ENCODE peak calls at places on chromosomes 12 and 14, in seven cellular contexts. One of them, this sample, is unnamed.
A peak's percentile ranks its signal among the peaks of the same experiment; 100 is the strongest.

GRCh38 chr14:45715946-45716345 is 462.9 kb upstream of the MIS18BP1 start:
- DNase-seq in spleen: no peak
- DNase-seq in esophagus squamous epithelium: no peak
- DNase-seq in effector memory CD4-positive, alpha-beta T cell: no peak
- DNase-seq in CD4-positive, alpha-beta memory T cell: no peak
- DNase-seq in OCI-LY7: no peak
- DNase-seq in Panc1: no peak
- DNase-seq in this sample: peak; percentile 26

GRCh38 chr12:7989827-7990491 is 42.6 kb upstream of the FOXJ2 start:
- DNase-seq in Panc1: no peak
- DNase-seq in OCI-LY7: no peak
- DNase-seq in spleen: peak; percentile 91
- DNase-seq in esophagus squamous epithelium: peak; percentile 16
- DNase-seq in CD4-positive, alpha-beta memory T cell: peak; percentile 67
- DNase-seq in effector memory CD4-positive, alpha-beta T cell: peak; percentile 34
- DNase-seq in this sample: no peak

GRCh38 chr14:60356921-60357550 is 108.0 kb downstream of the PPM1A start:
- DNase-seq in Panc1: no peak
- DNase-seq in esophagus squamous epithelium: no peak
- DNase-seq in OCI-LY7: no peak
- DNase-seq in CD4-positive, alpha-beta memory T cell: no peak
- DNase-seq in effector memory CD4-positive, alpha-beta T cell: no peak
- DNase-seq in spleen: no peak
- DNase-seq in this sample: no peak

GRCh38 chr12:119208626-119209061 is 29.9 kb downstream of the HSPB8 start:
- DNase-seq in OCI-LY7: no peak
- DNase-seq in esophagus squamous epithelium: no peak
- DNase-seq in spleen: no peak
- DNase-seq in Panc1: no peak
- DNase-seq in CD4-positive, alpha-beta memory T cell: no peak
- DNase-seq in effector memory CD4-positive, alpha-beta T cell: no peak
- DNase-seq in this sample: peak; percentile 87

GRCh38 chr12:74293689-74294131 is 243.9 kb upstream of the ATXN7L3B start:
- DNase-seq in CD4-positive, alpha-beta memory T cell: no peak
- DNase-seq in OCI-LY7: no peak
- DNase-seq in esophagus squamous epithelium: no peak
- DNase-seq in Panc1: no peak
- DNase-seq in spleen: peak; percentile 53
- DNase-seq in effector memory CD4-positive, alpha-beta T cell: no peak
- DNase-seq in this sample: no peak

GRCh38 chr14:97408937-97409860 is 612.0 kb downstream of the VRK1 start:
- DNase-seq in spleen: no peak
- DNase-seq in effector memory CD4-positive, alpha-beta T cell: no peak
- DNase-seq in OCI-LY7: no peak
- DNase-seq in Panc1: no peak
- DNase-seq in esophagus squamous epithelium: no peak
- DNase-seq in CD4-positive, alpha-beta memory T cell: peak; percentile 34
- DNase-seq in this sample: no peak

GRCh38 chr14:63672417-63673180 is 30.9 kb upstream of the WDR89 start:
- DNase-seq in esophagus squamous epithelium: no peak
- DNase-seq in CD4-positive, alpha-beta memory T cell: no peak
- DNase-seq in effector memory CD4-positive, alpha-beta T cell: no peak
- DNase-seq in spleen: no peak
- DNase-seq in Panc1: no peak
- DNase-seq in OCI-LY7: no peak
- DNase-seq in this sample: peak; percentile 12

GRCh38 chr12:46468159-46468558 is 95.6 kb upstream of the SLC38A2 start:
- DNase-seq in OCI-LY7: no peak
- DNase-seq in CD4-positive, alpha-beta memory T cell: no peak
- DNase-seq in esophagus squamous epithelium: no peak
- DNase-seq in spleen: no peak
- DNase-seq in effector memory CD4-positive, alpha-beta T cell: no peak
- DNase-seq in Panc1: no peak
- DNase-seq in this sample: peak; percentile 76

GRCh38 chr14:99270491-99271287 is 1.3 kb downstream of the BCL11B start:
- DNase-seq in OCI-LY7: no peak
- DNase-seq in CD4-positive, alpha-beta memory T cell: peak; percentile 55
- DNase-seq in effector memory CD4-positive, alpha-beta T cell: no peak
- DNase-seq in esophagus squamous epithelium: no peak
- DNase-seq in spleen: no peak
- DNase-seq in Panc1: no peak
- DNase-seq in this sample: no peak

GRCh38 chr12:6167327-6168280 is 32.6 kb upstream of the CD9 start:
- DNase-seq in OCI-LY7: no peak
- DNase-seq in Panc1: peak; percentile 94
- DNase-seq in CD4-positive, alpha-beta memory T cell: no peak
- DNase-seq in spleen: peak; percentile 74
- DNase-seq in esophagus squamous epithelium: no peak
- DNase-seq in effector memory CD4-positive, alpha-beta T cell: no peak
- DNase-seq in this sample: peak; percentile 96

GRCh38 chr14:81466854-81467253 is 66.7 kb upstream of the STON2 start:
- DNase-seq in spleen: no peak
- DNase-seq in CD4-positive, alpha-beta memory T cell: no peak
- DNase-seq in effector memory CD4-positive, alpha-beta T cell: no peak
- DNase-seq in OCI-LY7: no peak
- DNase-seq in Panc1: no peak
- DNase-seq in esophagus squamous epithelium: no peak
- DNase-seq in this sample: no peak

GRCh38 chr12:57498143-57498524 is 10.3 kb downstream of the MARS1 start:
- DNase-seq in OCI-LY7: no peak
- DNase-seq in esophagus squamous epithelium: no peak
- DNase-seq in effector memory CD4-positive, alpha-beta T cell: no peak
- DNase-seq in CD4-positive, alpha-beta memory T cell: no peak
- DNase-seq in spleen: peak; percentile 41
- DNase-seq in Panc1: no peak
- DNase-seq in this sample: no peak

GRCh38 chr14:51498411-51499227 is 153.1 kb upstream of the FRMD6 start:
- DNase-seq in OCI-LY7: no peak
- DNase-seq in esophagus squamous epithelium: no peak
- DNase-seq in effector memory CD4-positive, alpha-beta T cell: no peak
- DNase-seq in CD4-positive, alpha-beta memory T cell: no peak
- DNase-seq in Panc1: no peak
- DNase-seq in spleen: no peak
- DNase-seq in this sample: no peak

GRCh38 chr12:78143717-78144116 is 313.0 kb downstream of the NAV3 start:
- DNase-seq in Panc1: no peak
- DNase-seq in OCI-LY7: no peak
- DNase-seq in spleen: no peak
- DNase-seq in esophagus squamous epithelium: no peak
- DNase-seq in CD4-positive, alpha-beta memory T cell: no peak
- DNase-seq in effector memory CD4-positive, alpha-beta T cell: no peak
- DNase-seq in this sample: no peak

GRCh38 chr14:22176930-22177329 is 412.1 kb downstream of the DAD1 start:
- DNase-seq in esophagus squamous epithelium: no peak
- DNase-seq in spleen: no peak
- DNase-seq in CD4-positive, alpha-beta memory T cell: no peak
- DNase-seq in Panc1: no peak
- DNase-seq in OCI-LY7: no peak
- DNase-seq in effector memory CD4-positive, alpha-beta T cell: no peak
- DNase-seq in this sample: peak; percentile 44

GRCh38 chr12:107736914-107737313 is 24.0 kb downstream of the PRDM4 start:
- DNase-seq in CD4-positive, alpha-beta memory T cell: no peak
- DNase-seq in Panc1: no peak
- DNase-seq in esophagus squamous epithelium: no peak
- DNase-seq in effector memory CD4-positive, alpha-beta T cell: no peak
- DNase-seq in OCI-LY7: peak; percentile 86
- DNase-seq in spleen: peak; percentile 83
- DNase-seq in this sample: no peak

GRCh38 chr14:57346741-57347140 is 43.6 kb upstream of the NAA30 start:
- DNase-seq in effector memory CD4-positive, alpha-beta T cell: no peak
- DNase-seq in spleen: no peak
- DNase-seq in esophagus squamous epithelium: no peak
- DNase-seq in CD4-positive, alpha-beta memory T cell: no peak
- DNase-seq in Panc1: no peak
- DNase-seq in OCI-LY7: no peak
- DNase-seq in this sample: no peak

GRCh38 chr12:104121001-104121400 is 17.0 kb downstream of the NFYB start:
- DNase-seq in spleen: no peak
- DNase-seq in esophagus squamous epithelium: no peak
- DNase-seq in Panc1: no peak
- DNase-seq in effector memory CD4-positive, alpha-beta T cell: no peak
- DNase-seq in OCI-LY7: no peak
- DNase-seq in CD4-positive, alpha-beta memory T cell: no peak
- DNase-seq in this sample: peak; percentile 69

GRCh38 chr14:31492759-31493498 is 5.1 kb upstream of the GPR33 start:
- DNase-seq in OCI-LY7: peak; percentile 18
- DNase-seq in spleen: no peak
- DNase-seq in effector memory CD4-positive, alpha-beta T cell: no peak
- DNase-seq in CD4-positive, alpha-beta memory T cell: no peak
- DNase-seq in esophagus squamous epithelium: no peak
- DNase-seq in Panc1: no peak
- DNase-seq in this sample: peak; percentile 43

GRCh38 chr14:35687335-35687939 is 121.7 kb downstream of the RALGAPA1 start:
- DNase-seq in spleen: no peak
- DNase-seq in effector memory CD4-positive, alpha-beta T cell: peak; percentile 8
- DNase-seq in OCI-LY7: peak; percentile 69
- DNase-seq in esophagus squamous epithelium: no peak
- DNase-seq in Panc1: peak; percentile 17
- DNase-seq in CD4-positive, alpha-beta memory T cell: peak; percentile 32
- DNase-seq in this sample: peak; percentile 61

DNA sequence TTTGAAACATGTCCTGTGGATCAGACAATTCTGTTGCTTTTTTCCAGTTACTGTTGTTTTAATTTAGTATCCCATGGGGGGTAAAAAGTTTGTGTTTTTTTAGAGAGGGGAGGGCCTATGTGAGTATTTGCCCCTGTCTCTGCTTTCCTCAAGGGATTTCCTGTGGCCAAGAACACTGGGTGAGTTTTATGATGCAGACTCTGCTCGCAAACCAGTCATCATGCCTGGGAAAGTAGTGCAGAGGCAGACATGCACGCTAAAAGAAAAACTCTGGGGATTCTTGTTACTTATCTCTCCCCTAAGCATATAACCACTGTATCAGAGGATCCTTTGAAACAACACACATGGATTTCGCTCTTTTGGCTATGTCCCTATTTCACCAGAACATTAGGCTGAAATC is 1845.7 kb upstream of the SEL1L start:
- DNase-seq in CD4-positive, alpha-beta memory T cell: no peak
- DNase-seq in effector memory CD4-positive, alpha-beta T cell: no peak
- DNase-seq in spleen: no peak
- DNase-seq in Panc1: no peak
- DNase-seq in esophagus squamous epithelium: no peak
- DNase-seq in OCI-LY7: no peak
- DNase-seq in this sample: no peak
- H3K4me3 ChIP-seq in CD4-positive, alpha-beta memory T cell: no peak overlapping the region
- H3K4me3 ChIP-seq in effector memory CD4-positive, alpha-beta T cell: no peak overlapping the region
- H3K4me3 ChIP-seq in spleen: no peak overlapping the region
- H3K4me3 ChIP-seq in Panc1: no peak overlapping the region
- H3K4me3 ChIP-seq in esophagus squamous epithelium: no peak overlapping the region
- H3K4me3 ChIP-seq in OCI-LY7: no peak overlapping the region
- H3K4me3 ChIP-seq in this sample: no peak overlapping the region

GRCh38 chr14:91357272-91357671 is 60.3 kb downstream of the CCDC88C start:
- DNase-seq in esophagus squamous epithelium: no peak
- DNase-seq in OCI-LY7: peak; percentile 27
- DNase-seq in effector memory CD4-positive, alpha-beta T cell: no peak
- DNase-seq in spleen: peak; percentile 41
- DNase-seq in Panc1: no peak
- DNase-seq in CD4-positive, alpha-beta memory T cell: no peak
- DNase-seq in this sample: no peak

GRCh38 chr14:91356218-91356763 is 61.3 kb downstream of the CCDC88C start:
- DNase-seq in effector memory CD4-positive, alpha-beta T cell: no peak
- DNase-seq in esophagus squamous epithelium: no peak
- DNase-seq in OCI-LY7: peak; percentile 87
- DNase-seq in Panc1: no peak
- DNase-seq in spleen: peak; percentile 79
- DNase-seq in CD4-positive, alpha-beta memory T cell: no peak
- DNase-seq in this sample: no peak

GRCh38 chr14:91352696-91353692 is 64.6 kb downstream of the CCDC88C start:
- DNase-seq in spleen: peak; percentile 64
- DNase-seq in esophagus squamous epithelium: no peak
- DNase-seq in Panc1: no peak
- DNase-seq in OCI-LY7: peak; percentile 40
- DNase-seq in effector memory CD4-positive, alpha-beta T cell: no peak
- DNase-seq in CD4-positive, alpha-beta memory T cell: no peak
- DNase-seq in this sample: no peak

GRCh38 chr14:91354221-91354916 is 63.3 kb downstream of the CCDC88C start:
- DNase-seq in esophagus squamous epithelium: no peak
- DNase-seq in OCI-LY7: peak; percentile 52
- DNase-seq in spleen: peak; percentile 43
- DNase-seq in CD4-positive, alpha-beta memory T cell: no peak
- DNase-seq in effector memory CD4-positive, alpha-beta T cell: no peak
- DNase-seq in Panc1: no peak
- DNase-seq in this sample: no peak

GRCh38 chr14:91354979-91355685 is 62.5 kb downstream of the CCDC88C start:
- DNase-seq in CD4-positive, alpha-beta memory T cell: no peak
- DNase-seq in effector memory CD4-positive, alpha-beta T cell: no peak
- DNase-seq in spleen: peak; percentile 79
- DNase-seq in Panc1: no peak
- DNase-seq in esophagus squamous epithelium: no peak
- DNase-seq in OCI-LY7: peak; percentile 78
- DNase-seq in this sample: no peak
- H3K4me3 ChIP-seq in CD4-positive, alpha-beta memory T cell: no peak overlapping the region
- H3K4me3 ChIP-seq in effector memory CD4-positive, alpha-beta T cell: no peak overlapping the region
- H3K4me3 ChIP-seq in spleen: no peak overlapping the region
- H3K4me3 ChIP-seq in Panc1: no peak overlapping the region
- H3K4me3 ChIP-seq in esophagus squamous epithelium: no peak overlapping the region
- H3K4me3 ChIP-seq in OCI-LY7: peak overlapping the region; percentile 67
- H3K4me3 ChIP-seq in this sample: no peak overlapping the region

DNA sequence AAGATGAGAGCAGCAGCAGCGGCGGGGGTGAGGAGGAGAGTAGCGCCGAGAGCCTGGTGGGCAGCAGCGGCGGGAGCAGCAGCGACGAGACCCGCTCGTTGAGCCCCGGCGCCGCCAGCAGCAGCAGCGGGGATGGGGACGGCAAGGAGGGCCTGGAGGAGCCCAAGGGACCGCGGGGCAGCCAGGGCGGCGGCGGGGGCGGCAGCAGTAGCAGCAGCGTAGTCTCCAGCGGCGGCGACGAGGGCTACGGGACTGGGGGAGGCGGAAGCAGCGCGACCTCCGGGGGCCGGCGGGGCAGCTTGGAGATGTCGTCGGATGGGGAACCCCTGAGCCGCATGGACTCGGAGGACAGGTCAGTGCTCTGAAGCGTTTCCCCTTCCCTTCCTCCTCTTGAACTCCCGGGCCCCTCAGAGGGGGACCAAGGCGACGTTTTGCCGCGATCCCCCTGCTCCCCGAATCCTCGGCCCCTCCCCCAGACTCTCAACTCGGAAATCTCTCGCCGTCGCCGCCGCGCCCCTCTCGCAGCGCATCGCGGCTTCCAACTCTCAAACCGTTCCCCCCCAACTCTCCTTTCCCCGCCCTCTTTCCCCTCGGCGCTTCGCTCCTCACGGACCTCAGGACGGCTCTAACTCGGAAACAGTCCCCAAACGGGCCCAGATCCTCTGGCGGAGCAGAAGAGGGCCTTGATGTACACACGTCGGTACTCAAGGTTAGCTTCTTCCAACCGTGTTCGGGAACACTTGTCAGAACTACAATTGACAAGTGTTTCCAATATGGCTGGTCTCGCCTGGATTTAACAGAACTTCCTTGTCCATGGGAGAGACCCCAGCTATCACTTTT is 947 bp downstream of the AEBP2 start:
- DNase-seq in esophagus squamous epithelium: peak; percentile 13
- DNase-seq in spleen: peak; percentile 93
- DNase-seq in effector memory CD4-positive, alpha-beta T cell: peak; percentile 42
- DNase-seq in CD4-positive, alpha-beta memory T cell: peak; percentile 50
- DNase-seq in Panc1: no peak
- DNase-seq in OCI-LY7: peak; percentile 61
- DNase-seq in this sample: peak; percentile 35
- H3K4me3 ChIP-seq in esophagus squamous epithelium: peak overlapping the region; percentile 76
- H3K4me3 ChIP-seq in spleen: peak overlapping the region; percentile 81
- H3K4me3 ChIP-seq in effector memory CD4-positive, alpha-beta T cell: peak overlapping the region; percentile 94
- H3K4me3 ChIP-seq in CD4-positive, alpha-beta memory T cell: peak overlapping the region; percentile 85
- H3K4me3 ChIP-seq in Panc1: peak overlapping the region; percentile 82
- H3K4me3 ChIP-seq in OCI-LY7: peak overlapping the region; percentile 99
- H3K4me3 ChIP-seq in this sample: peak overlapping the region; percentile 98

GRCh38 chr14:103541944-103542544 is 13.0 kb downstream of the TRMT61A start:
- DNase-seq in esophagus squamous epithelium: no peak
- DNase-seq in effector memory CD4-positive, alpha-beta T cell: no peak
- DNase-seq in spleen: no peak
- DNase-seq in Panc1: no peak
- DNase-seq in CD4-positive, alpha-beta memory T cell: no peak
- DNase-seq in OCI-LY7: no peak
- DNase-seq in this sample: no peak
- H3K4me3 ChIP-seq in esophagus squamous epithelium: no peak overlapping the region
- H3K4me3 ChIP-seq in effector memory CD4-positive, alpha-beta T cell: no peak overlapping the region
- H3K4me3 ChIP-seq in spleen: no peak overlapping the region
- H3K4me3 ChIP-seq in Panc1: no peak overlapping the region
- H3K4me3 ChIP-seq in CD4-positive, alpha-beta memory T cell: no peak overlapping the region
- H3K4me3 ChIP-seq in OCI-LY7: no peak overlapping the region
- H3K4me3 ChIP-seq in this sample: no peak overlapping the region